ENCODE peak calls at places on chromosomes 3 and 15, in eight cellular contexts. U is activated CD4-positive, alpha-beta T cell treated with anti-CD3 and anti-CD28 coated beads, Interleukin-2, amount 50 U/mL, for 48 hours; F is cardiac muscle cell; C is activated CD8-positive, alpha-beta memory T cell treated with anti-CD3 and anti-CD28 coated beads for 4 hours; X is HEK293T; E is PC-9; Q is Ammon's horn; J is GM19239. Y is an unnamed sample.

GRCh38 chr3:169522595-169523529 is 140.7 kb downstream of the MECOM start:
- DNase-seq in F (no peak), J (no peak), Q (no peak), U (no peak), E (no peak), C (no peak), X (no peak), Y (no peak)

GRCh38 chr3:158748237-158748828 is 16.1 kb upstream of the RARRES1 start:
- DNase-seq in J (no peak), X (no peak), E (no peak), C (no peak), F (no peak), Q (no peak), U (no peak), Y (no peak)

GRCh38 chr15:90933310-90933709 is 961 bp upstream of the HDDC3 start:
- DNase-seq in J (no peak), X (no peak), U (no peak), F (no peak), Q (no peak), E (no peak), C (no peak), Y (no peak)

GRCh38 chr15:60799885-60800728 is 321.2 kb upstream of the ICE2 start:
- DNase-seq in E (no peak), Q (no peak), J (no peak), C (no peak), X (no peak), U (no peak), F (no peak), Y (no peak)

GRCh38 chr3:160196511-160197104 is 28.6 kb upstream of the C3orf80 start:
- DNase-seq in E (no peak), C (no peak), X (no peak), U (no peak), F (no peak), Q (no peak), J (no peak), Y (no peak)

GRCh38 chr15:29937956-29938355 is 115.7 kb upstream of the TJP1 start:
- DNase-seq in J (no peak), F (no peak), U (no peak), E (no peak), X (no peak), C (no peak), Q (no peak), Y (no peak)

GRCh38 chr3:196600359-196600758 is 31.9 kb downstream of the FBXO45 start:
- DNase-seq in U (no peak), Q (no peak), X (no peak), E (no peak), F (no peak), C (no peak), J (no peak), Y (no peak)

GRCh38 chr15:51842852-51843737 is 13.6 kb downstream of the TMOD3 start:
- DNase-seq in U (no peak), X (no peak), F (no peak), J (no peak), Q (no peak), C (no peak), E (peak), Y (no peak)